ENCODE peak calls at places on chromosomes 2 and 18, in seven cellular contexts. L is kidney tubule cell; S is stimulated activated CD4-positive, alpha-beta T cell treated with anti-CD3 and anti-CD28 coated beads, Interleukin-4, amount 100 ng/mL, for 24 hours; O is activated CD4-positive, CD25-positive, alpha-beta regulatory T cell; P is H4; T is activated CD8-positive, alpha-beta T cell treated with anti-CD3 and anti-CD28 coated beads for 36 hours; Q is RPMI7951. I is an unnamed sample.

GRCh38 chr18:8380006-8380405 is 229.2 kb upstream of the RAB12 start:
- DNase-seq in L (no peak), P (no peak), S (no peak), T (no peak), O (no peak), Q (no peak), I (no peak)

GRCh38 chr2:26008851-26009566 is 24.9 kb upstream of the RAB10 start:
- DNase-seq in L (peak), T (no peak), S (no peak), P (peak), O (no peak), Q (peak), I (peak)

GRCh38 chr2:202104286-202104870 is 31.3 kb downstream of the KIAA2012 start:
- DNase-seq in P (peak), Q (peak), T (peak), S (peak), L (peak), O (no peak), I (peak)

GRCh38 chr18:80086281-80086680 is 22.8 kb upstream of the ADNP2 start:
- DNase-seq in T (no peak), Q (no peak), L (peak), P (no peak), O (no peak), S (no peak), I (peak)

GRCh38 chr2:44016282-44016681 is 20.5 kb upstream of the LRPPRC start:
- DNase-seq in O (no peak), T (peak), S (peak), P (peak), L (peak), Q (peak), I (peak)

GRCh38 chr2:18077724-18078123 is 199.3 kb downstream of the KCNS3 start:
- DNase-seq in P (peak), L (peak), Q (peak), T (peak), O (no peak), S (no peak), I (no peak)

GRCh38 chr2:98492441-98492840 is 47.8 kb downstream of the INPP4A start:
- DNase-seq in S (no peak), T (no peak), L (no peak), P (no peak), O (no peak), Q (no peak), I (no peak)

GRCh38 chr2:54803783-54804758 is 80.6 kb downstream of the EML6 start:
- DNase-seq in S (no peak), L (no peak), T (no peak), P (no peak), O (no peak), Q (peak), I (peak)

GRCh38 chr18:48785686-48786470 is 164.9 kb downstream of the SMAD7 start:
- DNase-seq in S (no peak), Q (no peak), L (no peak), T (no peak), O (no peak), P (no peak), I (no peak)

GRCh38 chr2:175600024-175600831 is 401.8 kb downstream of the LNPK start:
- DNase-seq in P (peak), T (no peak), S (no peak), Q (no peak), L (peak), O (no peak), I (peak)

I was measured in epithelial cell of esophagus.